ENCODE peak calls at places on chromosomes 7 and 10, in eight cellular contexts. J, S, Q, M, B, G, Y and C are unnamed samples.

GRCh38 chr7:51027256-51028127 is 244.8 kb upstream of the GRB10 start:
- DNase-seq in M (no peak), J (no peak), Y (no peak), B (no peak), Q (no peak), G (no peak), S (no peak), C (no peak)

GRCh38 chr10:97047788-97048187 is 138.0 kb downstream of the SLIT1 start:
- DNase-seq in G (no peak), Y (no peak), M (no peak), B (no peak), J (no peak), Q (no peak), S (no peak), C (no peak)

GRCh38 chr7:106521541-106521940 is 139.4 kb downstream of the CCDC71L start:
- DNase-seq in Y (no peak), G (no peak), B (no peak), Q (no peak), S (no peak), J (no peak), M (no peak), C (no peak)

GRCh38 chr10:86023336-86023735 is 343.3 kb downstream of the GRID1 start:
- DNase-seq in M (no peak), S (no peak), Q (no peak), J (no peak), B (no peak), Y (no peak), G (no peak), C (no peak)

GRCh38 chr10:8047452-8048280 is 6.8 kb upstream of the GATA3 start:
- DNase-seq in G (peak), J (no peak), B (no peak), Q (no peak), S (no peak), Y (no peak), M (no peak), C (no peak)

GRCh38 chr10:104254493-104255243 is at the start of gene GSTO1:
- DNase-seq in G (peak), B (peak), Y (peak), S (no peak), M (peak), J (peak), Q (peak), C (no peak)

GRCh38 chr10:58512470-58513188 is at the start of gene BICC1:
- DNase-seq in G (peak), Y (peak), S (no peak), Q (peak), B (peak), J (no peak), M (peak), C (no peak)

GRCh38 chr10:101829561-101830315 is 11.5 kb upstream of the OGA start:
- DNase-seq in S (peak), Q (no peak), Y (no peak), B (no peak), J (peak), G (peak), M (peak), C (no peak)

GRCh38 chr10:118488710-118489497 is 106.5 kb downstream of the PRLHR start:
- DNase-seq in G (no peak), M (no peak), S (no peak), J (no peak), B (no peak), Y (no peak), Q (no peak), C (no peak)

GRCh38 chr10:47145290-47145934 is 154.6 kb upstream of the GDF10 start:
- DNase-seq in B (no peak), Q (no peak), J (no peak), Y (no peak), S (no peak), G (no peak), M (no peak), C (no peak)

GRCh38 chr7:143318661-143319060 is 2.8 kb downstream of the CLCN1 start:
- DNase-seq in S (no peak), B (peak), Y (no peak), Q (no peak), J (no peak), M (peak), G (no peak), C (peak)

GRCh38 chr10:24344279-24344678 is 135.3 kb downstream of the KIAA1217 start:
- DNase-seq in Q (peak), J (no peak), G (no peak), B (peak), Y (no peak), M (peak), S (no peak), C (peak)

GRCh38 chr7:25124485-25125136 is 449 bp downstream of the CYCS start:
- DNase-seq in M (peak), J (no peak), G (peak), B (peak), Q (no peak), S (no peak), Y (no peak), C (no peak)

GRCh38 chr10:96863922-96864543 is 31.9 kb downstream of the LCOR start:
- DNase-seq in G (no peak), S (no peak), Q (peak), B (no peak), Y (no peak), M (peak), J (no peak), C (no peak)

GRCh38 chr10:60937784-60938654 is 6.0 kb downstream of the RHOBTB1 start:
- DNase-seq in M (peak), Q (peak), G (no peak), B (peak), J (no peak), S (no peak), Y (no peak), C (no peak)

GRCh38 chr7:130960208-130960988 is 226.4 kb upstream of the KLF14 start:
- DNase-seq in J (peak), Y (no peak), G (no peak), S (no peak), Q (peak), B (peak), M (peak), C (peak)

GRCh38 chr10:121096617-121097431 is 245.7 kb downstream of the WDR11 start:
- DNase-seq in G (peak), S (no peak), M (peak), Q (no peak), Y (no peak), B (peak), J (no peak), C (no peak)

GRCh38 chr10:34526186-34526585 is 288.9 kb downstream of the PARD3 start:
- DNase-seq in B (no peak), G (no peak), Q (peak), S (no peak), M (peak), J (no peak), Y (no peak), C (no peak)

GRCh38 chr10:61456095-61456789 is 3.1 kb upstream of the TMEM26 start:
- DNase-seq in M (peak), G (no peak), J (no peak), Q (peak), S (no peak), B (no peak), Y (no peak), C (no peak)

GRCh38 chr7:42494199-42494710 is 257.2 kb upstream of the GLI3 start:
- DNase-seq in Q (no peak), M (no peak), J (no peak), S (no peak), Y (no peak), B (peak), G (peak), C (no peak)

GRCh38 chr10:17737021-17737965 is 14.7 kb upstream of the TMEM236 start:
- DNase-seq in J (no peak), G (no peak), B (peak), M (peak), Q (peak), S (no peak), Y (no peak), C (no peak)

GRCh38 chr7:21550821-21551531 is 8.1 kb downstream of the DNAH11 start:
- DNase-seq in Y (no peak), M (no peak), G (peak), S (no peak), B (no peak), Q (peak), J (no peak), C (no peak)